ENCODE peak calls at places on chromosomes 1 and 21, in six cellular contexts. F is psoas muscle, C is left ventricle myocardium inferior, L is tibial nerve, W is neuronal stem cell, Y is ovary. Q is an unnamed sample. For H3K9me3, the result is how much of the 10 kb centered on the place peaks cover.

GRCh38 chr1:27522148-27522859 is 32.3 kb upstream of the WASF2 start:
- DNase-seq in L (no peak), F (peak), W (no peak), C (no peak), Y (no peak), Q (peak)

GRCh38 chr21:36756527-36756926 is 57.6 kb downstream of the SIM2 start:
- DNase-seq in W (no peak), Y (no peak), C (no peak), F (no peak), L (no peak), Q (no peak)

GRCh38 chr1:228721407-228721806 is 13.9 kb upstream of the RHOU start:
- DNase-seq in F (no peak), W (no peak), L (no peak), Y (no peak), C (no peak), Q (no peak)

GRCh38 chr1:37631039-37631428 is 3.7 kb downstream of the RSPO1 start:
- DNase-seq in L (no peak), F (no peak), W (no peak), Y (no peak), C (no peak), Q (no peak)

GRCh38 chr1:84156210-84156621 is 12.1 kb downstream of the PRKACB start:
- DNase-seq in F (no peak), L (no peak), Y (no peak), C (no peak), W (no peak), Q (no peak)

GRCh38 chr1:248844526-248844925 is 6.5 kb downstream of the ZNF672 start:
- DNase-seq in W (no peak), Y (no peak), C (no peak), F (no peak), L (no peak), Q (no peak)

GRCh38 chr1:1938613-1939295 is 19.7 kb upstream of the TMEM52 start:
- DNase-seq in F (no peak), C (no peak), Y (no peak), L (no peak), W (no peak), Q (no peak)

GRCh38 chr1:51230501-51231078 is 5.5 kb upstream of the RNF11 start:
- DNase-seq in F (no peak), W (no peak), C (no peak), Y (no peak), L (no peak), Q (no peak)

GRCh38 chr1:186689907-186690306 is 9.7 kb upstream of the PTGS2 start:
- DNase-seq in L (no peak), W (no peak), C (no peak), Y (no peak), F (no peak), Q (no peak)

GRCh38 chr1:2592672-2593071 is 6.1 kb downstream of the PRXL2B start:
- DNase-seq in Y (peak), C (no peak), L (no peak), W (no peak), F (no peak), Q (no peak)

GRCh38 chr1:116740726-116741125 is 13.5 kb upstream of the CD2 start:
- DNase-seq in F (no peak), Y (no peak), C (no peak), L (no peak), W (no peak), Q (no peak)

GRCh38 chr21:45998871-45999580 is 17.5 kb downstream of the COL6A1 start:
- DNase-seq in L (no peak), Y (peak), C (peak), W (no peak), F (peak), Q (peak)

GRCh38 chr1:52002038-52002917 is 11.8 kb upstream of the RAB3B start:
- DNase-seq in L (no peak), W (peak), C (no peak), Y (no peak), F (no peak), Q (no peak)

GRCh38 chr1:99852648-99853047 is 2.5 kb downstream of the AGL start:
- DNase-seq in L (no peak), Y (no peak), C (no peak), W (no peak), F (no peak), Q (no peak)

GRCh38 chr1:37033355-37034291 is 692 bp downstream of the GRIK3 start:
- DNase-seq in C (no peak), L (no peak), Y (no peak), W (no peak), F (no peak), Q (no peak)

GRCh38 chr1:57064379-57064778 is 98.6 kb upstream of the C8B start:
- DNase-seq in F (no peak), L (no peak), Y (no peak), W (no peak), C (no peak), Q (no peak)

GRCh38 chr1:75014250-75014649 is 119.9 kb upstream of the LHX8 start:
- DNase-seq in L (no peak), W (no peak), F (no peak), C (no peak), Y (no peak), Q (no peak)

GRCh38 chr1:226688056-226688748 is 50.9 kb downstream of the ITPKB start:
- DNase-seq in F (no peak), Y (no peak), L (no peak), C (no peak), W (no peak), Q (no peak)

GRCh38 chr1:236394016-236394481 is at the start of gene EDARADD:
- DNase-seq in F (no peak), L (no peak), W (no peak), Y (no peak), C (no peak), Q (no peak)

GRCh38 chr1:225813250-225813964 is 3.5 kb downstream of the EPHX1 start:
- DNase-seq in Y (peak), C (peak), L (peak), F (peak), W (no peak), Q (peak)

GRCh38 chr1:156944268-156944667 is 23.8 kb downstream of the LRRC71 start:
- DNase-seq in F (no peak), C (no peak), L (no peak), Y (no peak), W (no peak), Q (no peak)

GRCh38 chr1:184513966-184514365 is 127.1 kb downstream of the C1orf21 start:
- DNase-seq in L (no peak), Y (no peak), F (peak), W (no peak), C (no peak), Q (no peak)

GRCh38 chr1:17895986-17896385 is 140.9 kb downstream of the ACTL8 start:
- DNase-seq in C (no peak), L (no peak), W (no peak), F (no peak), Y (no peak), Q (no peak)

GRCh38 chr1:22619252-22619651 is 17.2 kb upstream of the C1QA start:
- DNase-seq in W (no peak), L (no peak), Y (no peak), F (no peak), C (no peak), Q (no peak)

GRCh38 chr1:108121361-108122143 is 78.6 kb downstream of the SLC25A24 start:
- DNase-seq in F (peak), C (peak), L (no peak), Y (no peak), W (no peak), Q (peak)

GRCh38 chr1:10429868-10430215 is 391 bp upstream of the CENPS start:
- DNase-seq in C (no peak), F (no peak), W (no peak), Y (no peak), L (no peak), Q (no peak)

GRCh38 chr1:19554090-19554489 is 68.8 kb upstream of the CAPZB start:
- DNase-seq in F (no peak), C (no peak), L (no peak), W (no peak), Y (no peak), Q (no peak)

GRCh38 chr1:212208978-212209644 is 76.1 kb upstream of the PPP2R5A start:
- DNase-seq in L (no peak), W (no peak), C (no peak), Y (no peak), F (no peak), Q (no peak)

GRCh38 chr1:91863498-91863897 is 22.5 kb downstream of the TGFBR3 start:
- DNase-seq in F (no peak), L (no peak), C (no peak), W (no peak), Y (no peak), Q (no peak)

GRCh38 chr1:65605621-65606020 is 185.2 kb downstream of the LEPR start:
- DNase-seq in W (no peak), Y (no peak), C (no peak), F (no peak), L (no peak), Q (no peak)

GRCh38 chr21:44064852-44065403 is 42.3 kb upstream of the PWP2 start:
- DNase-seq in Y (no peak), L (no peak), F (no peak), W (no peak), C (no peak), Q (no peak)

GRCh38 chr1:20551945-20552727 is at the start of gene FAM43B:
- DNase-seq in L (no peak), Y (no peak), C (peak), W (peak), F (peak), Q (peak)

GRCh38 chr1:63621075-63621474 is 27.9 kb downstream of the PGM1 start:
- DNase-seq in Y (no peak), W (no peak), F (peak), L (no peak), C (peak), Q (no peak)

GRCh38 chr1:246988316-246988715 is 19.5 kb downstream of the ZNF695 start:
- DNase-seq in Y (no peak), L (no peak), C (no peak), W (no peak), F (no peak), Q (no peak)
- H3K9me3 ChIP-seq in Y (under half), L (under half), C (half or more), W (half or more), F (half or more), Q (under half)

DNA sequence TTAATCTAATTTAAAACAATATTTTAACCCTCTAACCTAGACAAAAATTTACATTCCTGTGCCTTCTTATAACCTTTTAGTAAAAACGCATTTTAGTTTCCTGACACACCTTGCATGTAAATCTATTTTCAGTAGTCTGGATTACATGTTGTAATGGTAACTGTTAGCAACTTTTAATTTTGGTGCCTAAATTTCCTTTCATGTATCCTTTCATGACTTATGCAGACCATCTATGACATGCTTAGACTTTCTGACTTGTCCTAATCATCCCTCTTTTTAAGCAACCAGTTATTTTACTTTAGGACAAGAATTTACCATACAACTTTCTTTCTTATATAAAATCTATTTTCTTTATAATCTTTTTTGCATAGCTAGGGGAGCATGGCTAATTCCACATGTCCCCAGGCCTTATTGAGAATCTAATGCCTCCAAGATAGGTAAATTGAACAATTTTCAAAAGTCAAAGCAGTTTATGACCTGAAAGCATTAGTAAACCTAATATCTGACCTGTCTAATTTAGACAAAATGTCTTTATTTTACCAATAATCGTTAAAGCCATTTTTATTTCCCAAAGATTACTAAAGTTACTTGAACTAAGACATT is 57.5 kb upstream of the IL12RB2 start:
- DNase-seq in W (no peak), Y (no peak), C (no peak), L (no peak), F (no peak), Q (no peak)
- H3K9me3 ChIP-seq in W (under half), Y (under half), C (under half), L (under half), F (under half), Q (under half)

GRCh38 chr1:152247316-152247715 is 23.3 kb upstream of the HRNR start:
- DNase-seq in C (no peak), W (no peak), F (no peak), L (no peak), Y (no peak), Q (no peak)

GRCh38 chr1:152251391-152251790 is 27.4 kb upstream of the HRNR start:
- DNase-seq in L (no peak), F (no peak), Y (no peak), C (no peak), W (no peak), Q (no peak)

DNA sequence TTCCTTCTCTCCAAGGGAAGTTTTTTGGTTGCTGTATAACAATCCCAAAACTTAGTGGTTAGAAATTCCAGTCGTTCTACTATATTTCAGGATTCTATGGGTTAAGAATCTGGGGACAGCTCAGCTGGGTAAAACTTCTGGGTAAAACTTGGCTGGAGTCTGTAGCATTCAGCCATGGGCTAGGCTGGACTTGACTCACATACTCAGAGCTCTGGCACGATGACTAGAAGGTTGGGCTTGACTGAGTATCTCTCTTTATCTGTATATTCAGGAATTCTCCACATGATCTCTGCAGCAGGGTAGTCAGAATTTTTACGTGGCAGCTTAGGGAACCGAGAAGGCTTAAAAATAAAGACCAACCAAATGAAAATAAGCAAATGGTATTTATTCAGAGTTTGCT is 28.2 kb upstream of the HRNR start:
- DNase-seq in W (no peak), L (no peak), Y (no peak), C (no peak), F (no peak), Q (no peak)
- H3K9me3 ChIP-seq in W (under half), L (under half), Y (under half), C (under half), F (under half), Q (under half)

GRCh38 chr1:4022715-4023114 is 122.6 kb upstream of the C1orf174 start:
- DNase-seq in Y (no peak), F (no peak), L (no peak), W (no peak), C (no peak), Q (no peak)
- H3K9me3 ChIP-seq in Y (under half), F (under half), L (under half), W (under half), C (under half), Q (under half)

GRCh38 chr1:40462956-40463590 is 12.8 kb downstream of the ZFP69B start:
- DNase-seq in L (no peak), W (no peak), F (no peak), Y (no peak), C (no peak), Q (no peak)
- H3K9me3 ChIP-seq in L (under half), W (half or more), F (half or more), Y (under half), C (half or more), Q (under half)

Q was measured in right cardiac atrium.